ENCODE peak calls at places on chromosomes 3 and 15, in five cellular contexts. One of them, this sample, is unnamed.

GRCh38 chr3:14319654-14320182 is 82.7 kb upstream of the SLC6A6 start:
- DNase-seq in H9: peak; percentile 92
- DNase-seq in NCI-H748 treated with DMSO at 0.1 percent for 48 hours: no peak
- DNase-seq in stimulated activated CD8-positive, alpha-beta memory T cell treated with anti-CD3 and anti-CD28 coated beads, Interleukin-7, amount 100 ng/mL, for 1 hour: no peak
- DNase-seq in lower leg skin: no peak
- DNase-seq in this sample: peak; percentile 93

GRCh38 chr3:57743511-57743910 is 12.6 kb upstream of the SLMAP start:
- DNase-seq in H9: no peak
- DNase-seq in NCI-H748 treated with DMSO at 0.1 percent for 48 hours: no peak
- DNase-seq in stimulated activated CD8-positive, alpha-beta memory T cell treated with anti-CD3 and anti-CD28 coated beads, Interleukin-7, amount 100 ng/mL, for 1 hour: no peak
- DNase-seq in lower leg skin: no peak
- DNase-seq in this sample: no peak

GRCh38 chr15:89794627-89795241 is 18.6 kb downstream of the MESP2 start:
- DNase-seq in H9: no peak
- DNase-seq in NCI-H748 treated with DMSO at 0.1 percent for 48 hours: no peak
- DNase-seq in stimulated activated CD8-positive, alpha-beta memory T cell treated with anti-CD3 and anti-CD28 coated beads, Interleukin-7, amount 100 ng/mL, for 1 hour: no peak
- DNase-seq in lower leg skin: no peak
- DNase-seq in this sample: no peak

GRCh38 chr3:95810468-95810867 is 1003.9 kb upstream of the EPHA6 start:
- DNase-seq in H9: no peak
- DNase-seq in NCI-H748 treated with DMSO at 0.1 percent for 48 hours: no peak
- DNase-seq in stimulated activated CD8-positive, alpha-beta memory T cell treated with anti-CD3 and anti-CD28 coated beads, Interleukin-7, amount 100 ng/mL, for 1 hour: no peak
- DNase-seq in lower leg skin: no peak
- DNase-seq in this sample: no peak

GRCh38 chr3:58899953-58900298 is 149.9 kb downstream of the CFAP20DC start:
- DNase-seq in H9: no peak
- DNase-seq in NCI-H748 treated with DMSO at 0.1 percent for 48 hours: no peak
- DNase-seq in stimulated activated CD8-positive, alpha-beta memory T cell treated with anti-CD3 and anti-CD28 coated beads, Interleukin-7, amount 100 ng/mL, for 1 hour: no peak
- DNase-seq in lower leg skin: no peak
- DNase-seq in this sample: no peak

GRCh38 chr3:143974181-143974876 is 2.7 kb downstream of the DIPK2A start:
- DNase-seq in H9: no peak
- DNase-seq in NCI-H748 treated with DMSO at 0.1 percent for 48 hours: peak; percentile 15
- DNase-seq in stimulated activated CD8-positive, alpha-beta memory T cell treated with anti-CD3 and anti-CD28 coated beads, Interleukin-7, amount 100 ng/mL, for 1 hour: no peak
- DNase-seq in lower leg skin: no peak
- DNase-seq in this sample: no peak

GRCh38 chr15:59290311-59291213 is 82.1 kb downstream of the MYO1E start:
- DNase-seq in H9: no peak
- DNase-seq in NCI-H748 treated with DMSO at 0.1 percent for 48 hours: no peak
- DNase-seq in stimulated activated CD8-positive, alpha-beta memory T cell treated with anti-CD3 and anti-CD28 coated beads, Interleukin-7, amount 100 ng/mL, for 1 hour: no peak
- DNase-seq in lower leg skin: no peak
- DNase-seq in this sample: peak; percentile 22

GRCh38 chr15:55434989-55435825 is 26.9 kb downstream of the PIERCE2 start:
- DNase-seq in H9: no peak
- DNase-seq in NCI-H748 treated with DMSO at 0.1 percent for 48 hours: peak; percentile 10
- DNase-seq in stimulated activated CD8-positive, alpha-beta memory T cell treated with anti-CD3 and anti-CD28 coated beads, Interleukin-7, amount 100 ng/mL, for 1 hour: no peak
- DNase-seq in lower leg skin: no peak
- DNase-seq in this sample: peak; percentile 63

GRCh38 chr3:16441306-16441898 is 72.1 kb downstream of the RFTN1 start:
- DNase-seq in H9: no peak
- DNase-seq in NCI-H748 treated with DMSO at 0.1 percent for 48 hours: peak; percentile 79
- DNase-seq in stimulated activated CD8-positive, alpha-beta memory T cell treated with anti-CD3 and anti-CD28 coated beads, Interleukin-7, amount 100 ng/mL, for 1 hour: no peak
- DNase-seq in lower leg skin: no peak
- DNase-seq in this sample: peak; percentile 59

This sample was measured in OCI-LY7.